ENCODE peak calls at places on chromosome 16, in nine cellular contexts. K is AG04450, C is adrenal gland, T is WERI-Rb-1, J is heart left ventricle, I is MM.1S, R is heart right ventricle, X is AG10803, A is IMR-90. E is an unnamed sample.

GRCh38 chr16:4612977-4613635 is 1.6 kb downstream of the UBALD1 start:
- DNase-seq in K (no peak), C (no peak), T (no peak), J (no peak), I (no peak), R (no peak), X (no peak), A (no peak), E (no peak)

GRCh38 chr16:72910371-72910770 is 137.6 kb downstream of the ZFHX3 start:
- DNase-seq in K (no peak), C (no peak), T (no peak), J (no peak), I (no peak), R (no peak), X (no peak), A (no peak), E (no peak)

GRCh38 chr16:24178496-24178895 is 77.6 kb upstream of the CACNG3 start:
- DNase-seq in K (no peak), C (no peak), T (no peak), J (no peak), I (no peak), R (no peak), X (no peak), A (no peak), E (no peak)

GRCh38 chr16:55478827-55479559 is at the start of gene MMP2:
- DNase-seq in K (no peak), C (peak), T (peak), J (peak), I (no peak), R (peak), X (peak), A (peak), E (peak)

GRCh38 chr16:57306676-57307341 is 22.3 kb upstream of the PLLP start:
- DNase-seq in K (no peak), C (no peak), T (no peak), J (peak), I (no peak), R (no peak), X (no peak), A (no peak), E (no peak)

GRCh38 chr16:80948886-80949502 is 57.7 kb downstream of the CMC2 start:
- DNase-seq in K (no peak), C (no peak), T (peak), J (peak), I (no peak), R (peak), X (peak), A (peak), E (peak)

GRCh38 chr16:88888778-88889387 is 22.4 kb upstream of the PABPN1L start:
- DNase-seq in K (no peak), C (no peak), T (no peak), J (peak), I (no peak), R (peak), X (no peak), A (no peak), E (peak)

GRCh38 chr16:87328846-87329245 is 11.7 kb upstream of the C16orf95 start:
- DNase-seq in K (no peak), C (no peak), T (no peak), J (no peak), I (no peak), R (no peak), X (no peak), A (no peak), E (no peak)

GRCh38 chr16:48611329-48612137 is 1.6 kb upstream of the N4BP1 start:
- DNase-seq in K (no peak), C (no peak), T (no peak), J (peak), I (peak), R (no peak), X (no peak), A (no peak), E (no peak)

GRCh38 chr16:19815418-19815817 is 69.2 kb downstream of the GPRC5B start:
- DNase-seq in K (no peak), C (no peak), T (no peak), J (no peak), I (no peak), R (no peak), X (no peak), A (no peak), E (no peak)

GRCh38 chr16:74461826-74462225 is 40.5 kb upstream of the CLEC18B start:
- DNase-seq in K (no peak), C (no peak), T (no peak), J (no peak), I (no peak), R (no peak), X (no peak), A (no peak), E (no peak)

GRCh38 chr16:49376206-49376605 is 2.6 kb downstream of the C16orf78 start:
- DNase-seq in K (no peak), C (no peak), T (no peak), J (no peak), I (no peak), R (no peak), X (no peak), A (no peak), E (no peak)

GRCh38 chr16:4327782-4328579 is 12.1 kb downstream of the GLIS2 start:
- DNase-seq in K (no peak), C (peak), T (peak), J (peak), I (peak), R (peak), X (peak), A (peak), E (peak)

GRCh38 chr16:67150058-67150832 is 553 bp downstream of the B3GNT9 start:
- DNase-seq in K (no peak), C (peak), T (no peak), J (no peak), I (peak), R (no peak), X (peak), A (peak), E (peak)

GRCh38 chr16:26599786-26600107 is 467.0 kb upstream of the C16orf82 start:
- DNase-seq in K (no peak), C (no peak), T (no peak), J (no peak), I (no peak), R (no peak), X (no peak), A (no peak), E (no peak)

GRCh38 chr16:4339909-4340308 is 11.2 kb downstream of the PAM16 start:
- DNase-seq in K (peak), C (no peak), T (no peak), J (no peak), I (no peak), R (no peak), X (peak), A (peak), E (no peak)

GRCh38 chr16:72974142-72974769 is 73.7 kb downstream of the ZFHX3 start:
- DNase-seq in K (no peak), C (no peak), T (no peak), J (no peak), I (no peak), R (no peak), X (no peak), A (no peak), E (no peak)

GRCh38 chr16:4260360-4260759 is 12.5 kb downstream of the TFAP4 start:
- DNase-seq in K (no peak), C (no peak), T (no peak), J (no peak), I (no peak), R (no peak), X (no peak), A (no peak), E (no peak)

DNA sequence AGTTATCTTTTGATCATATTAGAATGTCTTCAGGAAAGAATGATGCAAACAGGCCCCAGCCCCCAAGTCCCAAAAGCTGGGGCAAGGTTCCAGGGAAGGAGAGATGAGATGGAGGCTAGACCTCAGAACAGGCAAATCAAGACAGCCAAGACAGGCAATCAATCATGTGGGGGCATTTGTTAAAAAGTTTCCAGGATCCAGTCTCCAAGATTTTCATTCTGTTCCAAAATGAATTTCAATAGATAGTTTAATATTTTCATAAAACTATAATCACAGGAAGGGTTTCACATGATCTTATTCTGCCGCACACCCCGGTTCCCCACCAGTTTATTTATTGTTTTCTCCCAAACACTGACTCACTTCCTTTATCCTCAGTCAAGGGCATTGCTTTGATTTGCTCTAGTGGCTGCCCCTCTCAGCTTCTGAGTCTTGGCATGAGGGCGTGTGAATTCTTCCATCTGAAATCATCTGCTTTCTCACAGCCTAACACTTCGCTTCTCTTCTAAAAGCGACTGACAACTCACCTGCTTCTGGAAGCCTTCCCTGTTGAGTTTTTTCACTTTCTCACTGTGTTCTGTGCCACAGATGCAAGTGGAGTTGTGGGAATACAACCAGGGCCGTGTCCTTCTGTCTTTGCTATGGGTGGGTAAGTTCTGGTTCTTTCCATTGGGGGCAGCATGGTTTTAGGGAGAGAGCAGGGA is 12.2 kb upstream of the TERF2 start:
- DNase-seq in K (no peak), C (peak), T (peak), J (peak), I (no peak), R (peak), X (peak), A (peak), E (peak)
- H3K4me3 ChIP-seq in K (no peak), C (no peak), T (no peak), J (peak), I (no peak), R (no peak), X (no peak), A (no peak), E (no peak)

DNA sequence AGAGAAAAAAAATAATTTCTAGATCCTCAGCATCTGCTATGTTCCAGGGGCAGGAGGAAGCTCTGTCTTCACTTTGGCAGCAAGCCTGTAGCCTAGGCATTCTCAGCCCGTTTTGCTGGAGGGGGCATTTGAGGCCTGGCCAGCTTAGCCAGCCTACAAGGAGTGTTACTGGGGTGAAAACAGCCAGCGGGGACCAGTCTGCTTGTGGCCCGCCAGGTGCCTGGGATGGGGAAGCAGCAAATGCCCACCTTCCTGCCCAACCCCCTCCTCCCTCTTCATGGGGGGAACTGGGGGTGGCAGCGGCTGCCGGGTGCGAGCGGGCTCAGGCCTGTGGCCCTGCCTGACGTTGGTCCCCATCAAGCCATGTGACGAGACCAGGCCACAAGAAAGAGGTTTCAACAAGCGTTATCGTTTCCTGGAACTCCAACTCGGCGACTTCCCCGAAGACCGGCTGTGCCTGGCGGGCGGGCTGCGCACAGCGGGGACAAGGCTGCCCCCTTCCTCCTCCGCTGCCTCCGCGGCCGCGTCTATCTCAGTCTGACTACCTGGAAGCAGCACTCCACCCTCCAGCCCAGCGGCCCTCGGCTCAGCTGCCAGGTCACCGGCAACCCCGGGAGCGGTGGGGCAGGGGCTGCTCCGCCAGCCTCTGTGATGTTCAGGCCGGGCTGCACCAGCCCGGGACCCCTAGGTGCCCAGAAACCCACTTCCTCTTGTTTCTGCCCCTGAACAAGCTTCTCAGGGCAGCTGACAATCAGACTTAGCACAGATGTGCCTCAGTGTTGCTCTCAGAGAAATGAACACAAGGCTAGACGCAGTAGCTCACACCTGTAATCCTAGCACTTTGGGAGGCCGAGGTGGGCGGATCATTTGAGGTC is 22.9 kb downstream of the SOCS1 start:
- DNase-seq in K (no peak), C (no peak), T (no peak), J (peak), I (no peak), R (peak), X (no peak), A (no peak), E (no peak)
- TF ChIP-seq CTCF in K (no peak), C (no peak), T (no peak), J (no peak), I (no peak), R (no peak), X (no peak), A (no peak), E (no peak)

GRCh38 chr16:2756288-2757015 is 4.0 kb downstream of the SRRM2 start:
- DNase-seq in K (no peak), C (no peak), T (no peak), J (no peak), I (no peak), R (no peak), X (no peak), A (no peak), E (no peak)
- H3K4me3 ChIP-seq in K (no peak), C (no peak), T (no peak), J (no peak), I (no peak), R (no peak), X (no peak), A (no peak), E (no peak)

GRCh38 chr16:11561440-11561797 is 25.3 kb downstream of the LITAF start:
- DNase-seq in K (no peak), C (no peak), T (no peak), J (no peak), I (no peak), R (no peak), X (no peak), A (no peak), E (peak)
- TF ChIP-seq CTCF in K (no peak), C (no peak), T (no peak), J (no peak), I (no peak), R (no peak), X (no peak), A (no peak), E (no peak)

DNA sequence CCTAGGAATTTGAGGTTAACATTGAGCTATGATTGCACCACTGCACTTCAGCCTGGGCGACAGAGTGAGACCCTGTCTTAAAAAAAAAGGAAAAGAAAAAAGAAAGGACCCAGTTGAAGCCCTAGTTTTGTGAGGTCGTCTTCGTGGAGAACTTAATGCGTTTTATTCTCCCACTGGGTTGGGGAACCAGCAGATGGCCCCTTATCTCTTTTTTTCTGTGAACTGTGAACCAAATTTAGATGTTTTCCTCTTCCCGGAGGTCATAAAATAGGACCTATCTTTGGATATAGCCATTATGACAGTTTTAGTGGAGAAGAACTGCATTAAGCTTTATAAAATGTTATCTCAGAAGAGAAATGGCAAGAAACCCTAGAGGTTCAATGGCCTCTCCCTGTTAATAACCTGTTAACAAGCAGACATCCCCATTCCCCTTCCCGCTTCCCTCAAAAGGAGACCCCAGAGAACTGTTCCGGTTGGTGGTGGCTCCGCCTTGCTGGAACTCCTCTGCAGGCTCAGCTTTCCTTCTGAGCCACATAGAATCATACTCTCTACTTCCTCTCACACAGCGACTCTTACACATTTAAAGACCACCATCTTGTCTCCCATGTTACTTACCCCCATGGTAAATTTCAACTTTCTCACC is 23.6 kb downstream of the KIAA0513 start:
- DNase-seq in K (no peak), C (no peak), T (no peak), J (no peak), I (no peak), R (no peak), X (no peak), A (no peak), E (no peak)
- H3K4me3 ChIP-seq in K (no peak), C (no peak), T (no peak), J (no peak), I (no peak), R (no peak), X (no peak), A (no peak), E (no peak)

GRCh38 chr16:1119129-1119528 is 23.1 kb upstream of the C1QTNF8 start:
- DNase-seq in K (no peak), C (no peak), T (no peak), J (no peak), I (no peak), R (no peak), X (no peak), A (no peak), E (no peak)
- TF ChIP-seq CTCF in K (no peak), C (no peak), T (no peak), J (no peak), I (no peak), R (no peak), X (no peak), A (no peak), E (no peak)